ENCODE peak calls at places on chromosomes 11 and 22, in eight cellular contexts. P, D, G, J, S, U, O and C are unnamed samples.
A peak's percentile ranks its signal among the peaks of the same experiment; 100 is the strongest.

GRCh38 chr11:78424334-78425270 is 7.0 kb upstream of the GAB2 start:
- DNase-seq in P (peak; percentile 16), D (peak; percentile 21), G (no peak), J (no peak), S (no peak), U (peak; percentile 59), O (peak; percentile 70), C (peak; percentile 82)

GRCh38 chr11:57324154-57324885 is 432 bp downstream of the TNKS1BP1 start:
- DNase-seq in P (peak; percentile 52), D (peak; percentile 79), G (no peak), J (no peak), S (peak; percentile 79), U (peak; percentile 94), O (no peak), C (no peak)

GRCh38 chr11:93196816-93197382 is 892 bp downstream of the SLC36A4 start:
- DNase-seq in P (no peak), D (peak; percentile 57), G (no peak), J (peak; percentile 8), S (peak; percentile 10), U (peak; percentile 7), O (no peak), C (no peak)

GRCh38 chr11:31986201-31986889 is 104.5 kb upstream of the RCN1 start:
- DNase-seq in P (no peak), D (peak; percentile 15), G (no peak), J (no peak), S (no peak), U (no peak), O (no peak), C (no peak)

GRCh38 chr22:31439805-31440204 is 40.4 kb downstream of the DRG1 start:
- DNase-seq in P (no peak), D (no peak), G (no peak), J (no peak), S (no peak), U (no peak), O (no peak), C (no peak)

GRCh38 chr11:118663381-118663780 is 16.1 kb downstream of the TREH start:
- DNase-seq in P (no peak), D (no peak), G (no peak), J (no peak), S (no peak), U (no peak), O (no peak), C (no peak)

GRCh38 chr11:69459848-69460539 is 21.5 kb upstream of the LINC01488 start:
- DNase-seq in P (no peak), D (no peak), G (no peak), J (no peak), S (no peak), U (no peak), O (no peak), C (no peak)

GRCh38 chr22:44728761-44729261 is 23.6 kb upstream of the ARHGAP8 start:
- DNase-seq in P (no peak), D (no peak), G (no peak), J (no peak), S (no peak), U (peak; percentile 36), O (no peak), C (no peak)

GRCh38 chr11:68551223-68551622 is 90.7 kb downstream of the PPP6R3 start:
- DNase-seq in P (no peak), D (no peak), G (no peak), J (no peak), S (no peak), U (no peak), O (no peak), C (no peak)

GRCh38 chr11:65013692-65014145 is 241 bp upstream of the ARL2 start:
- DNase-seq in P (peak; percentile 94), D (peak; percentile 95), G (no peak), J (peak; percentile 80), S (peak; percentile 87), U (peak; percentile 98), O (peak; percentile 69), C (no peak)

GRCh38 chr11:27317751-27318150 is 45.3 kb downstream of the CCDC34 start:
- DNase-seq in P (peak; percentile 54), D (no peak), G (no peak), J (peak; percentile 15), S (peak; percentile 14), U (no peak), O (no peak), C (no peak)

GRCh38 chr22:29314074-29314473 is 1.4 kb downstream of the RASL10A start:
- DNase-seq in P (no peak), D (no peak), G (no peak), J (no peak), S (no peak), U (no peak), O (no peak), C (no peak)

GRCh38 chr11:11155962-11156815 is 196.9 kb downstream of the CSNK2A3 start:
- DNase-seq in P (peak; percentile 9), D (peak; percentile 79), G (no peak), J (peak; percentile 18), S (peak; percentile 77), U (peak; percentile 54), O (no peak), C (no peak)

GRCh38 chr11:129658558-129658882 is 157.1 kb upstream of the TMEM45B start:
- DNase-seq in P (peak; percentile 5), D (peak; percentile 71), G (no peak), J (no peak), S (no peak), U (no peak), O (no peak), C (no peak)

GRCh38 chr22:27314276-27314807 is 487.2 kb downstream of the MN1 start:
- DNase-seq in P (no peak), D (no peak), G (no peak), J (no peak), S (peak; percentile 63), U (no peak), O (no peak), C (no peak)

GRCh38 chr22:46501701-46502100 is 35.7 kb downstream of the CELSR1 start:
- DNase-seq in P (peak; percentile 46), D (no peak), G (no peak), J (no peak), S (no peak), U (no peak), O (no peak), C (no peak)

GRCh38 chr11:49405743-49406142 is 197.3 kb upstream of the FOLH1 start:
- DNase-seq in P (no peak), D (peak; percentile 1), G (no peak), J (no peak), S (no peak), U (no peak), O (no peak), C (no peak)
- TF ChIP-seq REST in P (no peak), D (no peak), G (no peak), J (no peak), S (no peak), U (no peak), O (no peak), C (no peak)

DNA sequence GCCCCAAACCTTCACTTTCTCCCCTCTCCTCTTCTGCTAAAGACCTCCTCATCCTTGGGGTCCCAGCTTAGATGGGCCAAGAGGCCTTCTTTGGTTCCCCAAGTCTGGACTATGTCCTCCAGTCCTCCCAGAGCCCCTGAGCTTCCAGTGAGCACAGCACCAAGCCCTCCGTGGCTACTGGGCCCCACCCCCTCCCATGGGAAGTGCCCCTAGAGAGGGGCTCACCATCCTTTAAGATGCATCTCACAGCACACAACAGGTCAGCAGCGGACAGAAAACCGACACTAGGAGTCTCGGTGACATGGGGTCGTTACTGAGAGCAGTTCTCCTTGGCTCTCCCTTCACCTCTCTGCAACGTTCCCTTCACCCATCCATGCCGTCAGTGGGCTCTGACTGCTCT is 2.7 kb downstream of the LRRC32 start:
- DNase-seq in P (no peak), D (no peak), G (no peak), J (no peak), S (no peak), U (no peak), O (no peak), C (no peak)
- H3K4me3 ChIP-seq in P (no peak overlapping the region), D (no peak overlapping the region), G (no peak overlapping the region), J (no peak overlapping the region), S (no peak overlapping the region), U (no peak overlapping the region), O (no peak overlapping the region), C (no peak overlapping the region)

GRCh38 chr11:59262419-59262818 is 49.7 kb upstream of the MPEG1 start:
- DNase-seq in P (no peak), D (no peak), G (no peak), J (no peak), S (no peak), U (no peak), O (no peak), C (no peak)

GRCh38 chr11:59265735-59266134 is 53.0 kb upstream of the MPEG1 start:
- DNase-seq in P (no peak), D (no peak), G (no peak), J (no peak), S (no peak), U (no peak), O (no peak), C (no peak)

GRCh38 chr11:59264736-59265135 is 52.0 kb upstream of the MPEG1 start:
- DNase-seq in P (no peak), D (no peak), G (no peak), J (no peak), S (no peak), U (no peak), O (no peak), C (no peak)

GRCh38 chr11:59261150-59261549 is 48.4 kb upstream of the MPEG1 start:
- DNase-seq in P (no peak), D (no peak), G (no peak), J (no peak), S (no peak), U (no peak), O (no peak), C (no peak)

DNA sequence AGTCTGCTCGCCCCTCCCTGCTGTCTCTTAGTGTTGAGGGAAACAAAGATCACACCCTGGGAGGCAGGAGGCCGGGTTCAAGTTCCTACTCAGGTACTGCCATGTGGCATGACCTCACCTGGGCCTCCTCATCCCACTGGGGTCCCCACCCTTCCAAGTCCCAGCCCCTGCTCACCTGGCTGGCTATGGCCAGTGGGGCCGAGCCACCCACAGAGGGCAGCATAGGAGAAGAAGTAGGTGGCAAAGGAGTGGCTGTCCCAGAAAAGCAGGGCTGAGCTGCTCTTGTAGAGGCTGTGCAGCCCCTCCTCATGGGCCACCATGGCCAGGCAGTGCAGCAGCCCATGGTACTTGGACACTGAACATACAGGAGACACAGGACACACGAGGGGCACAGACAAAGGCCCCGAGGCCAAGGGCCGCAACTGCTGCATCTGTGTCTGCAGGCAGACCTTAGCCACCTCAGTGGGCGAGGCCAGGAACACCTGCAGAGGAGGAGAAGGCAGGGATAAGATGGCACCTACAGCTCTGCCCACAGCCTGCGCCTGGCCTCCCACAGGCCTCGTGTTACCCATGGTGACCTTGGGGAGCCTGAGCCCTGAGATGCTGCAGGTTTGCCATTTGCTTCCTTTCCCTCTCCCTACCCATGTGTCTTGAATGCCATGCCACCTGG is 50.6 kb upstream of the MPEG1 start:
- DNase-seq in P (no peak), D (peak; percentile 68), G (no peak), J (peak; percentile 7), S (no peak), U (no peak), O (no peak), C (no peak)
- TF ChIP-seq CTCF in P (no peak), D (peak; percentile 82), G (no peak), J (peak; percentile 52), S (peak; percentile 26), U (peak; percentile 9), O (peak; percentile 56), C (peak; percentile 2)

GRCh38 chr11:131854391-131854790 is 484.0 kb downstream of the NTM start:
- DNase-seq in P (no peak), D (no peak), G (no peak), J (no peak), S (no peak), U (no peak), O (no peak), C (no peak)
- TF ChIP-seq REST in P (no peak), D (no peak), G (no peak), J (no peak), S (no peak), U (no peak), O (no peak), C (no peak)